ENCODE peak calls at places on chromosomes 16 and 17, in five cellular contexts. U is GM12878, Y is transverse colon, Q is esophagus muscularis mucosa, M is GM23338. H is an unnamed sample.

GRCh38 chr16:14196539-14196938 is 125.4 kb downstream of the MRTFB start:
- DNase-seq in M (no peak), U (no peak), Y (no peak), Q (no peak), H (no peak)

GRCh38 chr17:80899402-80900268 is 92.0 kb upstream of the CHMP6 start:
- DNase-seq in Q (no peak), M (peak; percentile 87), Y (peak; percentile 28), U (no peak), H (no peak)

GRCh38 chr16:67537270-67537635 is 8.6 kb downstream of the RIPOR1 start:
- DNase-seq in M (peak; percentile 69), U (no peak), Y (peak; percentile 57), Q (no peak), H (no peak)

GRCh38 chr17:14760719-14761425 is 460.0 kb downstream of the HS3ST3B1 start:
- DNase-seq in Q (no peak), U (no peak), Y (no peak), M (no peak), H (no peak)

GRCh38 chr17:79651751-79652150 is 40.9 kb upstream of the RBFOX3 start:
- DNase-seq in M (no peak), U (no peak), Y (no peak), Q (peak; percentile 87), H (peak; percentile 28)

GRCh38 chr17:412211-413015 is 59.8 kb upstream of the RPH3AL start:
- DNase-seq in Y (peak; percentile 59), Q (no peak), M (peak; percentile 84), U (no peak), H (peak; percentile 42)

GRCh38 chr16:28292731-28293588 is 635 bp downstream of the SBK1 start:
- DNase-seq in Q (no peak), Y (peak; percentile 11), U (no peak), M (peak; percentile 94), H (no peak)

GRCh38 chr17:356671-357434 is 4.2 kb upstream of the RPH3AL start:
- DNase-seq in U (no peak), M (no peak), Y (no peak), Q (no peak), H (no peak)

GRCh38 chr17:13812350-13812749 is 210.6 kb upstream of the HS3ST3A1 start:
- DNase-seq in M (no peak), Y (no peak), Q (no peak), U (no peak), H (no peak)

GRCh38 chr17:20908373-20909273 is 134.2 kb downstream of the USP22 start:
- DNase-seq in U (peak; percentile 16), Y (peak; percentile 88), M (peak; percentile 96), Q (peak; percentile 95), H (peak; percentile 80)

GRCh38 chr17:40582328-40582901 is 17.1 kb upstream of the CCR7 start:
- DNase-seq in Q (no peak), U (peak; percentile 99), Y (peak; percentile 67), M (peak; percentile 18), H (peak; percentile 83)

GRCh38 chr17:46832306-46832895 is 13.9 kb upstream of the WNT3 start:
- DNase-seq in Q (no peak), U (no peak), M (no peak), Y (no peak), H (no peak)

GRCh38 chr17:73203135-73203787 is 10.4 kb downstream of the COG1 start:
- DNase-seq in Q (no peak), M (no peak), Y (peak; percentile 76), U (no peak), H (peak; percentile 17)

GRCh38 chr17:39090400-39090799 is 61.0 kb downstream of the PLXDC1 start:
- DNase-seq in Q (no peak), Y (no peak), M (no peak), U (no peak), H (no peak)

GRCh38 chr17:33964344-33964979 is 290.6 kb upstream of the CCL2 start:
- DNase-seq in U (peak; percentile 84), M (peak; percentile 64), Q (no peak), Y (peak; percentile 25), H (no peak)

GRCh38 chr17:12348476-12348875 is 317.2 kb upstream of the MYOCD start:
- DNase-seq in M (no peak), Q (no peak), Y (no peak), U (no peak), H (no peak)

GRCh38 chr16:50563989-50564388 is 15.8 kb downstream of the NKD1 start:
- DNase-seq in Y (no peak), Q (no peak), U (no peak), M (no peak), H (no peak)

GRCh38 chr16:11481987-11482386 is 104.7 kb downstream of the LITAF start:
- DNase-seq in M (no peak), Q (no peak), Y (no peak), U (no peak), H (no peak)

GRCh38 chr17:82152556-82153294 is 54.7 kb upstream of the FASN start:
- DNase-seq in Y (peak; percentile 44), U (no peak), M (no peak), Q (no peak), H (peak; percentile 75)

GRCh38 chr17:39208893-39209292 is 8.8 kb downstream of the RPL19 start:
- DNase-seq in Y (peak; percentile 71), M (no peak), U (no peak), Q (no peak), H (no peak)

GRCh38 chr17:30554839-30555751 is 77.9 kb downstream of the GOSR1 start:
- DNase-seq in M (peak; percentile 74), Y (no peak), Q (no peak), U (no peak), H (no peak)

GRCh38 chr17:73232587-73233373 is 28.9 kb downstream of the CPSF4L start:
- DNase-seq in M (peak; percentile 63), Y (peak; percentile 48), Q (no peak), U (no peak), H (no peak)

GRCh38 chr16:70634861-70635260 is 11.5 kb upstream of the IL34 start:
- DNase-seq in Y (no peak), Q (no peak), U (no peak), M (no peak), H (no peak)

GRCh38 chr17:50637829-50638571 is 3.3 kb downstream of the ABCC3 start:
- DNase-seq in U (no peak), Q (no peak), M (no peak), Y (no peak), H (no peak)

GRCh38 chr17:39225974-39226683 is 384 bp upstream of the STAC2 start:
- DNase-seq in Q (no peak), U (no peak), Y (peak; percentile 46), M (peak; percentile 99), H (peak; percentile 95)

GRCh38 chr16:35711958-35712357 is 2252.5 kb downstream of the TP53TG3F start:
- DNase-seq in Q (no peak), Y (no peak), U (no peak), M (no peak), H (no peak)

GRCh38 chr17:64420143-64420670 is 28.7 kb upstream of the MILR1 start:
- DNase-seq in Y (no peak), U (no peak), M (peak; percentile 84), Q (no peak), H (no peak)

DNA sequence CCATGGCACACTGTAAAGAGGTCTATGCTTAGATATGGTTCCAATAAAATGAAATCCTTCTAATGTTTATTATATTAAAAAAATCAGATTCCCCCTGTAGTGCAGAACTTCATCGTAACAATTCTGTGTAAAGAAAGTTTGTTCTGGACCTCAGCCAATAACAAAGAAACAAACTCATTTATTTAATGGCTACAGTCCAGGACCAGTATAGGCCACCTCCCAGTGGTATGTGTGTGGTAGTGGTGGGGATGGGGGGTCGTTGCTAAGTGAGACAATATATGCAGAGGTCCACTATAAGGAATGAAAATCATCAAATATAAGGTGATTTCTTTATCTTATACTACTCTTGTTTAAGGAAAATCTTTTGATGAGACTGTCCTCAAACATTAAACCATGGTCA is 136.4 kb downstream of the CDK5R1 start:
- DNase-seq in Y (no peak), M (no peak), U (no peak), Q (no peak), H (no peak)
- H3K4me3 ChIP-seq in Y (no peak overlapping the region), M (no peak overlapping the region), U (no peak overlapping the region), Q (no peak overlapping the region), H (no peak overlapping the region)

DNA sequence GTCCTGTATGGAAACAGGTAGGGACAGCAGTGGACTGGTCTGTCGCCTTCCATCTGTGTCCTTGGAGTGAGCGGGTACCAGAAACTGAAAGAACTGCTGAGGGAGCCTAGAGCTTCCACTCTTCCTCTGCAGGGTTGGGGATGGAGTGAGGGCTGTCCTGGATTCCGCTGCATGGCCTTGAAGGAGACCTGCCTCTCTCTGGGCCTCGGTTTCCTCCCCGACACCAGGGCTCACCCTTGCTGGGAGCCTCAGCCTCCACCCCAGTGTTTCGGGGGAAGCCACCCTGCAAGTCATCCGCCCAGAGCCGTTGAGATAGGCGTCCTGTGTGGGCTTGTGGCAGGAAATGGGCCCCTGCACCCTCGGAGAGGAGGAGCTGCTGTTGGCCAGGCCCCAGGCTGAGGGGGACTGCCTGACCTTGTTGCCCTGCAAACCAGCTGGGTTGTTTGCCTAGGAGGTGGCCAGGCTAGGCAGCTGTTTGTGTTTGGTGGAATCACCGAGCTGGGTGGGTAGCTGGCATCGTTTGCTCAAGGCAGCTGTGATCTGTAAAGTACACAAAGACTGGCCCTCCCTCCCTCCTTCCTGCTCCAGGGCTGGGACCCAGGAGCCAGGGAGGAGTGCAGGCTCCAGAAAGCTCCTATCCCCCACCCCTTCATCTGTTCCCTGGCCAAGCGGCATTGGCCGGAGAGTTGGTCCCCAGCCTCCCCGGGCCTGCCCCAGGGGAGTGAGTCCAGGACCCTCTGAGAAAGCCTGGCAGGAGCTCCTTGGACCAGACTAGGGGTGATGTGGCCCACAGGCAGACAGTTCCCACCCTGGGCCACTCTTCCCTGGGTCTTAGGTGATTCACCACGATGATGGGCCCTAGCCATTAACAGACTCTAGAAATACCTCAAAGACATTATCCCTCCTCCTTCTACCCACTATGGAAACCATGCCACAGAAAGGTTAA is 1.3 kb downstream of the RAB37 start:
- DNase-seq in U (peak; percentile 60), M (no peak), Q (no peak), Y (peak; percentile 76), H (no peak)
- TF ChIP-seq POLR2AphosphoS5 in U (no peak), M (no peak), Q (no peak), Y (peak; percentile 7), H (no peak)

DNA sequence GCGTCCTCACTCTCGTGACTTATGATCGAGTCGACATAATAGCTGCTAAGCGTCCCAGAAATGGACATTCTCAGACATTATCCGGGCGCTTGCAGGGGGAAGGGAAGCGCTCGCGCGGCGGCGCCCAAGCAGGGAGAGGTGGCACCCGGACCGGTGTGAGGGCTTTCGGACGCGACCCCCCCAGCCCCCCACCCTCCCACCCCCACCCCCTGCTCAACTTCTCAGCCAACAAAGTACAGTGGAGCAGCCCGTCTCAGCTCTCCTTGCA is at the start of gene HOXB9:
- DNase-seq in Y (no peak), Q (no peak), U (no peak), M (no peak), H (no peak)
- H3K4me1 ChIP-seq in Y (peaks cover 65% of the 10 kb centered on the region), Q (peaks cover 25% of the 10 kb centered on the region), U (no peaks in the 10 kb centered on the region), M (peaks cover 16% of the 10 kb centered on the region), H (peaks cover 14% of the 10 kb centered on the region)

DNA sequence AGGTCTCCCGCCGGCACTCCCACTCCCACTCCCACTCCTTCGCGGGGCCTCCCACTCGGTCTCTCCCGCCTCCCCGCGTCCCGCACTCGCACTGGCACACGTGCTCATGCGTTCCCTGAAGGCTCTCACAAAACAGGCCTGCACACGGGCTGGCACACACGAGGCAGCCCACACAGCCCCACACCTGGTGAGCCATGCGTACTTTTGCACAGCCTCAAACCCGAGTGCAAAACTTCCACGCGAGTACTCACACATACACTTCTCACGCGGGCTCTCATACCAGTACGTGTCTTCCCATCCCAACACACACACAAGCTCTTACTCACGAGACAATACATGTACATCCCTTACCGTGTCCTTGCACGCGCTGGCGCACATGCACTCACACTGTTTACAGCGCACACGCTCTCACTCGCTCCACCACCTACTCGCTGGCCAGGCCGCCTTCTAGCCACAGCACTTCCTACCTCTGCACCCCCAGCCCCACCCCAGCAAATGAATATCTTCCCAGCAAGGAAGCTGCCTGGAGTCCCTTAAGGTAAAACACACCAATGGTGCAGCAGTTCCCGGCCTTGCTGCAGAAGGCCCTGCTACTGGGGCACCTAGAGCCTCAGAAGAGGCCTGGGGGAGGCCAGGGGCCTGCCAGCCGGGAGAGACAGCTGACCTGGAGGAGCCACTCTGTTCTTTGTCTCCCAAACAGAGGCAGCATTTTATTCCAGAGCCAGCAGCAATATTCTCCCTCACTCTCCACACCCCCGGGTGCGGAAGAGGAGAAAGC is 533 bp upstream of the KIFC3 start:
- DNase-seq in Q (no peak), M (peak; percentile 54), Y (no peak), U (no peak), H (no peak)
- H3K4me3 ChIP-seq in Q (peak overlapping the region; percentile 70), M (peak overlapping the region; percentile 70), Y (no peak overlapping the region), U (no peak overlapping the region), H (peak overlapping the region; percentile 57)